ENCODE peak calls at places on chromosome 2, in five cellular contexts. I is GF-D8, N is SW480, T is EL, G is Daoy. V is an unnamed sample.

GRCh38 chr2:20485989-20486388 is 39.1 kb downstream of the RHOB start:
- DNase-seq in T (no peak), G (no peak), I (no peak), N (no peak), V (no peak)

GRCh38 chr2:115396579-115396978 is 954.1 kb downstream of the DPP10 start:
- DNase-seq in I (no peak), T (no peak), N (no peak), G (no peak), V (no peak)

GRCh38 chr2:240513544-240514287 is 44.1 kb downstream of the ANKMY1 start:
- DNase-seq in G (peak), N (peak), I (peak), T (peak), V (no peak)

GRCh38 chr2:96114546-96114902 is 1.8 kb downstream of the ADRA2B start:
- DNase-seq in N (no peak), I (no peak), G (no peak), T (no peak), V (no peak)

GRCh38 chr2:48249093-48249492 is 280.9 kb upstream of the STON1 start:
- DNase-seq in N (no peak), G (peak), T (peak), I (no peak), V (no peak)

GRCh38 chr2:173614265-173614930 is 259.7 kb downstream of the CDCA7 start:
- DNase-seq in T (no peak), N (no peak), I (no peak), G (no peak), V (no peak)

GRCh38 chr2:63882395-63883130 is 40.9 kb downstream of the UGP2 start:
- DNase-seq in I (no peak), G (no peak), T (no peak), N (no peak), V (no peak)

GRCh38 chr2:192827735-192828134 is 633.0 kb upstream of the TMEFF2 start:
- DNase-seq in G (no peak), I (no peak), T (no peak), N (no peak), V (no peak)

GRCh38 chr2:161134547-161135518 is 25.4 kb upstream of the TANK start:
- DNase-seq in I (no peak), N (no peak), G (peak), T (peak), V (peak)

GRCh38 chr2:20521682-20522189 is 74.9 kb downstream of the RHOB start:
- DNase-seq in I (no peak), N (no peak), T (no peak), G (no peak), V (no peak)

GRCh38 chr2:98915751-98916358 is 20.2 kb downstream of the CRACDL start:
- DNase-seq in G (peak), N (no peak), I (no peak), T (no peak), V (no peak)

GRCh38 chr2:229675569-229675968 is 38.8 kb downstream of the DNER start:
- DNase-seq in T (peak), G (no peak), N (no peak), I (no peak), V (no peak)

GRCh38 chr2:197159681-197160211 is 150.8 kb downstream of the ANKRD44 start:
- DNase-seq in N (no peak), T (peak), G (peak), I (no peak), V (no peak)

GRCh38 chr2:86072271-86072858 is 33.3 kb downstream of the POLR1A start:
- DNase-seq in I (peak), T (no peak), N (no peak), G (peak), V (peak)

GRCh38 chr2:71716697-71717624 is 263.6 kb downstream of the DYSF start:
- DNase-seq in N (peak), G (peak), I (no peak), T (peak), V (no peak)

GRCh38 chr2:20224716-20225293 is at the start of gene SDC1:
- DNase-seq in I (no peak), N (peak), T (peak), G (peak), V (peak)

GRCh38 chr2:238424313-238424700 is 2.4 kb upstream of the ASB1 start:
- DNase-seq in I (no peak), N (no peak), T (peak), G (peak), V (no peak)

V was measured in NCI-H1105 treated with DMSO at 0.1 percent for 48 hours.